ENCODE peak calls at places on chromosomes 2 and 18, in nine cellular contexts. One of them, this sample, is unnamed. For H3K27me3, the result is how much of the 10 kb centered on the place peaks cover.

GRCh38 chr2:85648619-85649018 is 19.4 kb downstream of the SFTPB start:
- DNase-seq in uterus: no peak
- DNase-seq in lower lobe of right lung: no peak
- DNase-seq in vagina: no peak
- DNase-seq in naive thymus-derived CD4-positive, alpha-beta T cell: no peak
- DNase-seq in IMR-90: peak
- DNase-seq in CD4-positive, CD25-positive, alpha-beta regulatory T cell: peak
- DNase-seq in stomach: no peak
- DNase-seq in dorsolateral prefrontal cortex: no peak
- DNase-seq in this sample: no peak

GRCh38 chr2:33111002-33111446 is 164.3 kb downstream of the LTBP1 start:
- DNase-seq in uterus: no peak
- DNase-seq in lower lobe of right lung: no peak
- DNase-seq in vagina: no peak
- DNase-seq in naive thymus-derived CD4-positive, alpha-beta T cell: no peak
- DNase-seq in IMR-90: peak
- DNase-seq in CD4-positive, CD25-positive, alpha-beta regulatory T cell: no peak
- DNase-seq in stomach: no peak
- DNase-seq in dorsolateral prefrontal cortex: no peak
- DNase-seq in this sample: no peak

GRCh38 chr2:76120176-76120575 is 409.5 kb upstream of the GCFC2 start:
- DNase-seq in uterus: no peak
- DNase-seq in lower lobe of right lung: no peak
- DNase-seq in vagina: no peak
- DNase-seq in naive thymus-derived CD4-positive, alpha-beta T cell: no peak
- DNase-seq in IMR-90: no peak
- DNase-seq in CD4-positive, CD25-positive, alpha-beta regulatory T cell: no peak
- DNase-seq in stomach: no peak
- DNase-seq in dorsolateral prefrontal cortex: no peak
- DNase-seq in this sample: no peak

GRCh38 chr2:146547236-146547635 is 1297.6 kb upstream of the ACVR2A start:
- DNase-seq in uterus: no peak
- DNase-seq in lower lobe of right lung: no peak
- DNase-seq in vagina: no peak
- DNase-seq in naive thymus-derived CD4-positive, alpha-beta T cell: no peak
- DNase-seq in IMR-90: no peak
- DNase-seq in CD4-positive, CD25-positive, alpha-beta regulatory T cell: no peak
- DNase-seq in stomach: no peak
- DNase-seq in dorsolateral prefrontal cortex: no peak
- DNase-seq in this sample: no peak

GRCh38 chr2:128356127-128356526 is 37.5 kb upstream of the HS6ST1 start:
- DNase-seq in uterus: no peak
- DNase-seq in lower lobe of right lung: no peak
- DNase-seq in vagina: no peak
- DNase-seq in naive thymus-derived CD4-positive, alpha-beta T cell: no peak
- DNase-seq in IMR-90: no peak
- DNase-seq in CD4-positive, CD25-positive, alpha-beta regulatory T cell: no peak
- DNase-seq in stomach: no peak
- DNase-seq in dorsolateral prefrontal cortex: no peak
- DNase-seq in this sample: no peak

GRCh38 chr2:2881507-2881906 is 496.1 kb downstream of the EIPR1 start:
- DNase-seq in uterus: no peak
- DNase-seq in lower lobe of right lung: no peak
- DNase-seq in vagina: peak
- DNase-seq in naive thymus-derived CD4-positive, alpha-beta T cell: no peak
- DNase-seq in IMR-90: no peak
- DNase-seq in CD4-positive, CD25-positive, alpha-beta regulatory T cell: no peak
- DNase-seq in stomach: no peak
- DNase-seq in dorsolateral prefrontal cortex: no peak
- DNase-seq in this sample: no peak

GRCh38 chr18:35775887-35776286 is 194.3 kb downstream of the GALNT1 start:
- DNase-seq in uterus: no peak
- DNase-seq in lower lobe of right lung: no peak
- DNase-seq in vagina: no peak
- DNase-seq in naive thymus-derived CD4-positive, alpha-beta T cell: no peak
- DNase-seq in IMR-90: peak
- DNase-seq in CD4-positive, CD25-positive, alpha-beta regulatory T cell: no peak
- DNase-seq in stomach: no peak
- DNase-seq in dorsolateral prefrontal cortex: no peak
- DNase-seq in this sample: no peak

GRCh38 chr18:23196119-23197004 is 61.1 kb downstream of the CABLES1 start:
- DNase-seq in uterus: no peak
- DNase-seq in lower lobe of right lung: no peak
- DNase-seq in vagina: no peak
- DNase-seq in naive thymus-derived CD4-positive, alpha-beta T cell: no peak
- DNase-seq in IMR-90: no peak
- DNase-seq in CD4-positive, CD25-positive, alpha-beta regulatory T cell: no peak
- DNase-seq in stomach: no peak
- DNase-seq in dorsolateral prefrontal cortex: no peak
- DNase-seq in this sample: no peak

GRCh38 chr18:57863706-57864105 is 60.6 kb upstream of the ATP8B1 start:
- DNase-seq in uterus: no peak
- DNase-seq in lower lobe of right lung: no peak
- DNase-seq in vagina: no peak
- DNase-seq in naive thymus-derived CD4-positive, alpha-beta T cell: no peak
- DNase-seq in IMR-90: peak
- DNase-seq in CD4-positive, CD25-positive, alpha-beta regulatory T cell: no peak
- DNase-seq in stomach: no peak
- DNase-seq in dorsolateral prefrontal cortex: no peak
- DNase-seq in this sample: no peak

GRCh38 chr2:217559084-217559483 is 443.7 kb downstream of the TNS1 start:
- DNase-seq in uterus: no peak
- DNase-seq in lower lobe of right lung: no peak
- DNase-seq in vagina: no peak
- DNase-seq in naive thymus-derived CD4-positive, alpha-beta T cell: no peak
- DNase-seq in IMR-90: no peak
- DNase-seq in CD4-positive, CD25-positive, alpha-beta regulatory T cell: no peak
- DNase-seq in stomach: no peak
- DNase-seq in dorsolateral prefrontal cortex: no peak
- DNase-seq in this sample: no peak

GRCh38 chr2:95392730-95393455 is 9.6 kb upstream of the FAHD2A start:
- DNase-seq in uterus: no peak
- DNase-seq in lower lobe of right lung: no peak
- DNase-seq in vagina: no peak
- DNase-seq in naive thymus-derived CD4-positive, alpha-beta T cell: no peak
- DNase-seq in IMR-90: no peak
- DNase-seq in CD4-positive, CD25-positive, alpha-beta regulatory T cell: no peak
- DNase-seq in stomach: no peak
- DNase-seq in dorsolateral prefrontal cortex: no peak
- DNase-seq in this sample: no peak

GRCh38 chr2:222424281-222424728 is at the start of gene SGPP2:
- DNase-seq in uterus: no peak
- DNase-seq in lower lobe of right lung: peak
- DNase-seq in vagina: no peak
- DNase-seq in naive thymus-derived CD4-positive, alpha-beta T cell: no peak
- DNase-seq in IMR-90: no peak
- DNase-seq in CD4-positive, CD25-positive, alpha-beta regulatory T cell: no peak
- DNase-seq in stomach: peak
- DNase-seq in dorsolateral prefrontal cortex: no peak
- DNase-seq in this sample: no peak

GRCh38 chr18:65623686-65624085 is 127.1 kb upstream of the CDH7 start:
- DNase-seq in uterus: no peak
- DNase-seq in lower lobe of right lung: no peak
- DNase-seq in vagina: no peak
- DNase-seq in naive thymus-derived CD4-positive, alpha-beta T cell: no peak
- DNase-seq in IMR-90: no peak
- DNase-seq in CD4-positive, CD25-positive, alpha-beta regulatory T cell: no peak
- DNase-seq in stomach: no peak
- DNase-seq in dorsolateral prefrontal cortex: no peak
- DNase-seq in this sample: no peak

GRCh38 chr2:170434900-170435640 is 257.1 kb downstream of the MYO3B start:
- DNase-seq in uterus: no peak
- DNase-seq in lower lobe of right lung: no peak
- DNase-seq in vagina: no peak
- DNase-seq in naive thymus-derived CD4-positive, alpha-beta T cell: no peak
- DNase-seq in IMR-90: no peak
- DNase-seq in CD4-positive, CD25-positive, alpha-beta regulatory T cell: peak
- DNase-seq in stomach: no peak
- DNase-seq in dorsolateral prefrontal cortex: no peak
- DNase-seq in this sample: no peak

GRCh38 chr2:10525573-10526265 is 77.6 kb upstream of the ODC1 start:
- DNase-seq in uterus: no peak
- DNase-seq in lower lobe of right lung: no peak
- DNase-seq in vagina: no peak
- DNase-seq in naive thymus-derived CD4-positive, alpha-beta T cell: no peak
- DNase-seq in IMR-90: no peak
- DNase-seq in CD4-positive, CD25-positive, alpha-beta regulatory T cell: no peak
- DNase-seq in stomach: no peak
- DNase-seq in dorsolateral prefrontal cortex: no peak
- DNase-seq in this sample: no peak
- H3K27ac ChIP-seq in uterus: no peak
- H3K27ac ChIP-seq in lower lobe of right lung: no peak
- H3K27ac ChIP-seq in vagina: no peak
- H3K27ac ChIP-seq in naive thymus-derived CD4-positive, alpha-beta T cell: no peak
- H3K27ac ChIP-seq in IMR-90: no peak
- H3K27ac ChIP-seq in CD4-positive, CD25-positive, alpha-beta regulatory T cell: no peak
- H3K27ac ChIP-seq in stomach: no peak
- H3K27ac ChIP-seq in dorsolateral prefrontal cortex: no peak
- H3K27ac ChIP-seq in this sample: no peak

GRCh38 chr18:27030403-27030802 is 154.7 kb downstream of the CHST9 start:
- DNase-seq in uterus: no peak
- DNase-seq in lower lobe of right lung: no peak
- DNase-seq in vagina: no peak
- DNase-seq in naive thymus-derived CD4-positive, alpha-beta T cell: no peak
- DNase-seq in IMR-90: no peak
- DNase-seq in CD4-positive, CD25-positive, alpha-beta regulatory T cell: no peak
- DNase-seq in stomach: no peak
- DNase-seq in dorsolateral prefrontal cortex: no peak
- DNase-seq in this sample: no peak

GRCh38 chr18:27033722-27034121 is 151.4 kb downstream of the CHST9 start:
- DNase-seq in uterus: no peak
- DNase-seq in lower lobe of right lung: no peak
- DNase-seq in vagina: no peak
- DNase-seq in naive thymus-derived CD4-positive, alpha-beta T cell: no peak
- DNase-seq in IMR-90: no peak
- DNase-seq in CD4-positive, CD25-positive, alpha-beta regulatory T cell: no peak
- DNase-seq in stomach: no peak
- DNase-seq in dorsolateral prefrontal cortex: no peak
- DNase-seq in this sample: no peak
- H3K27me3 ChIP-seq in uterus: under half
- H3K27me3 ChIP-seq in lower lobe of right lung: under half
- H3K27me3 ChIP-seq in vagina: under half
- H3K27me3 ChIP-seq in naive thymus-derived CD4-positive, alpha-beta T cell: under half
- H3K27me3 ChIP-seq in IMR-90: under half
- H3K27me3 ChIP-seq in CD4-positive, CD25-positive, alpha-beta regulatory T cell: under half
- H3K27me3 ChIP-seq in stomach: under half
- H3K27me3 ChIP-seq in dorsolateral prefrontal cortex: under half
- H3K27me3 ChIP-seq in this sample: under half

GRCh38 chr2:96885432-96886137 is 15.7 kb upstream of the SEMA4C start:
- DNase-seq in uterus: no peak
- DNase-seq in lower lobe of right lung: no peak
- DNase-seq in vagina: no peak
- DNase-seq in naive thymus-derived CD4-positive, alpha-beta T cell: no peak
- DNase-seq in IMR-90: no peak
- DNase-seq in CD4-positive, CD25-positive, alpha-beta regulatory T cell: no peak
- DNase-seq in stomach: no peak
- DNase-seq in dorsolateral prefrontal cortex: no peak
- DNase-seq in this sample: no peak

GRCh38 chr2:96884299-96885156 is 14.6 kb upstream of the SEMA4C start:
- DNase-seq in uterus: no peak
- DNase-seq in lower lobe of right lung: no peak
- DNase-seq in vagina: no peak
- DNase-seq in naive thymus-derived CD4-positive, alpha-beta T cell: no peak
- DNase-seq in IMR-90: no peak
- DNase-seq in CD4-positive, CD25-positive, alpha-beta regulatory T cell: no peak
- DNase-seq in stomach: no peak
- DNase-seq in dorsolateral prefrontal cortex: no peak
- DNase-seq in this sample: no peak

GRCh38 chr2:96890252-96890651 is 20.4 kb upstream of the SEMA4C start:
- DNase-seq in uterus: no peak
- DNase-seq in lower lobe of right lung: no peak
- DNase-seq in vagina: no peak
- DNase-seq in naive thymus-derived CD4-positive, alpha-beta T cell: no peak
- DNase-seq in IMR-90: no peak
- DNase-seq in CD4-positive, CD25-positive, alpha-beta regulatory T cell: no peak
- DNase-seq in stomach: no peak
- DNase-seq in dorsolateral prefrontal cortex: no peak
- DNase-seq in this sample: no peak

GRCh38 chr2:96888082-96889011 is 18.5 kb upstream of the SEMA4C start:
- DNase-seq in uterus: no peak
- DNase-seq in lower lobe of right lung: peak
- DNase-seq in vagina: no peak
- DNase-seq in naive thymus-derived CD4-positive, alpha-beta T cell: no peak
- DNase-seq in IMR-90: no peak
- DNase-seq in CD4-positive, CD25-positive, alpha-beta regulatory T cell: no peak
- DNase-seq in stomach: peak
- DNase-seq in dorsolateral prefrontal cortex: peak
- DNase-seq in this sample: no peak

DNA sequence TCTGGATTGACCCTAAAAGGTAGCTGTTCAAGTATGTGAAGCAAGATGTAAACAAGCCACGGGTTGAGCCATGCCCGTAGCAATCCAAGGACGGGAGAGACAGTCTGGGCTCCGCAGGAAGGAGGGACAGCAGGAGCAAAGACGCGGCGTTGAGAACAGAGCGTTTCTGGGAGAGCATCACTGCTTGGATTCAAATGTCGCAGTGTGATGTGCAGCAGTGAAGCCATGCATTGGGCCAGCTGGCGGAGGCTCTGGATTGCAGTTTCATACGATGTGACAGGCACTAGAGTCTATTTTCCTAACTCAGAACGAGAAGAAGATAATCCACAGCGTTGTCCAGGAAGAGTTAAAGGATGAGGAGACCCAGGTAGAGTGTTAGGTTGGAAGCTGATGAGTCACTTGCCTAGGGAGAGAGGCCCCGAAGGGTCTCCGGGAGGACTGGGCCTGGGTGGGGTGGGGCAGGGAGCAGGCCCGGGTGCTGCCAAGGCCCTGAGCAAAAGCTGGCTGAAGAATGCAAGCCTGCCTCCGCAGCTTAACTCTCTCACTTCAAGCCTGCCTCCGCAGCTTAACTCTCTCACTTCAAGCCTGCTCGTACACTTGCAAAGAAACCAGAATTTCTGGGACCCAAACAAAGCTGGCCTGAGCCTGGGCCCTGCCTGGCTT is 17.7 kb upstream of the SEMA4C start:
- DNase-seq in uterus: peak
- DNase-seq in lower lobe of right lung: no peak
- DNase-seq in vagina: no peak
- DNase-seq in naive thymus-derived CD4-positive, alpha-beta T cell: no peak
- DNase-seq in IMR-90: no peak
- DNase-seq in CD4-positive, CD25-positive, alpha-beta regulatory T cell: no peak
- DNase-seq in stomach: no peak
- DNase-seq in dorsolateral prefrontal cortex: no peak
- DNase-seq in this sample: no peak
- H3K27ac ChIP-seq in uterus: peak
- H3K27ac ChIP-seq in lower lobe of right lung: peak
- H3K27ac ChIP-seq in vagina: peak
- H3K27ac ChIP-seq in naive thymus-derived CD4-positive, alpha-beta T cell: no peak
- H3K27ac ChIP-seq in IMR-90: no peak
- H3K27ac ChIP-seq in CD4-positive, CD25-positive, alpha-beta regulatory T cell: no peak
- H3K27ac ChIP-seq in stomach: peak
- H3K27ac ChIP-seq in dorsolateral prefrontal cortex: peak
- H3K27ac ChIP-seq in this sample: peak

DNA sequence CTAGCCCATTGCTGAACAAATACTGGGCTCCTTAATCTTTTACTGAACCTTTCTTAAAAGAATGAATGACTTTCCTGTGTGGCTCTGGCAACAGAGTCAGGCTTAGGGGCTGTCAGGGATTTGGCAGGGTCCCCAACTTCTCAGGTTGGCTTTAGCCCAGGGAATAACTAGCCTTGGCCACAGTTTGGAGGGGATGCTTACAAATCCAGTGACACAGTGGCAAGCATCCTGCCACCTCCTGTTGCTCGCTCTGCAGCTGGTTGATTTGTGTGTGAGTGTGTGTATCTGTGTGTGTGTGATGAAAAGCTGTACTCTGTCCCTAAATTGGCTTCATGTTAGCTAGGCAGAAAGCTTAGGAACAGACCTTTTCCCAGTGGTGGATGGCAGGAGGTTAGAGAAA is 3.6 kb upstream of the CXCR4 start:
- DNase-seq in uterus: no peak
- DNase-seq in lower lobe of right lung: no peak
- DNase-seq in vagina: no peak
- DNase-seq in naive thymus-derived CD4-positive, alpha-beta T cell: no peak
- DNase-seq in IMR-90: no peak
- DNase-seq in CD4-positive, CD25-positive, alpha-beta regulatory T cell: no peak
- DNase-seq in stomach: no peak
- DNase-seq in dorsolateral prefrontal cortex: no peak
- DNase-seq in this sample: no peak
- H3K27me3 ChIP-seq in uterus: under half
- H3K27me3 ChIP-seq in lower lobe of right lung: under half
- H3K27me3 ChIP-seq in vagina: under half
- H3K27me3 ChIP-seq in naive thymus-derived CD4-positive, alpha-beta T cell: under half
- H3K27me3 ChIP-seq in IMR-90: half or more
- H3K27me3 ChIP-seq in CD4-positive, CD25-positive, alpha-beta regulatory T cell: under half
- H3K27me3 ChIP-seq in stomach: under half
- H3K27me3 ChIP-seq in dorsolateral prefrontal cortex: under half
- H3K27me3 ChIP-seq in this sample: under half